ENCODE peak calls at places on chromosomes 13 and 19, in six cellular contexts. I, C, X, L, N and H are unnamed samples.
A peak's percentile ranks its signal among the peaks of the same experiment; 100 is the strongest.

GRCh38 chr19:32945260-32945659 is 26.5 kb downstream of the CEP89 start:
- DNase-seq in I (no peak), X (no peak), L (no peak), N (no peak), C (no peak), H (no peak)

GRCh38 chr19:30784850-30785459 is 412.8 kb downstream of the ZNF536 start:
- DNase-seq in I (peak; percentile 63), X (no peak), N (peak; percentile 13), C (peak; percentile 49), L (peak; percentile 74), H (peak; percentile 77)

GRCh38 chr13:43072394-43072793 is 49.0 kb downstream of the DNAJC15 start:
- DNase-seq in X (no peak), L (no peak), C (peak; percentile 60), N (no peak), I (no peak), H (no peak)

GRCh38 chr13:81929988-81930387 is 1589.1 kb upstream of the SPRY2 start:
- DNase-seq in C (no peak), X (no peak), I (no peak), L (no peak), N (no peak), H (no peak)

GRCh38 chr19:38209671-38210457 is 14.2 kb downstream of the DPF1 start:
- DNase-seq in L (no peak), N (no peak), I (peak; percentile 88), C (peak; percentile 46), X (no peak), H (peak; percentile 85)

GRCh38 chr13:41751277-41751676 is 209.6 kb downstream of the VWA8 start:
- DNase-seq in N (no peak), X (no peak), C (no peak), I (peak; percentile 45), L (peak; percentile 33), H (no peak)

GRCh38 chr13:27770809-27771208 is 21.5 kb upstream of the GSX1 start:
- DNase-seq in N (no peak), L (no peak), X (no peak), C (no peak), I (no peak), H (no peak)

GRCh38 chr19:40623403-40624239 is 22.5 kb downstream of the LTBP4 start:
- DNase-seq in N (no peak), C (no peak), L (peak; percentile 98), X (no peak), I (no peak), H (no peak)

GRCh38 chr13:99992912-99993311 is 11.3 kb downstream of the ZIC2 start:
- DNase-seq in N (no peak), L (no peak), I (no peak), C (no peak), X (no peak), H (no peak)

GRCh38 chr13:65966991-65967451 is 1263.1 kb downstream of the PCDH9 start:
- DNase-seq in I (no peak), L (peak; percentile 4), X (no peak), N (peak; percentile 25), C (no peak), H (no peak)

GRCh38 chr19:2983351-2984195 is 6.2 kb downstream of the TLE6 start:
- DNase-seq in C (peak; percentile 66), X (no peak), N (peak; percentile 83), I (peak; percentile 61), L (peak; percentile 20), H (peak; percentile 87)

GRCh38 chr19:46601318-46602224 is at the start of gene CALM3:
- DNase-seq in N (no peak), C (no peak), L (peak; percentile 66), I (no peak), X (no peak), H (peak; percentile 77)

GRCh38 chr13:110001622-110002275 is 215.4 kb upstream of the IRS2 start:
- DNase-seq in L (no peak), I (no peak), X (no peak), C (no peak), N (no peak), H (no peak)

GRCh38 chr13:40452741-40453665 is 213.4 kb downstream of the FOXO1 start:
- DNase-seq in L (no peak), N (no peak), X (no peak), I (no peak), C (no peak), H (no peak)

GRCh38 chr13:48446454-48446853 is 33.5 kb upstream of the LPAR6 start:
- DNase-seq in I (no peak), X (no peak), C (no peak), L (no peak), N (no peak), H (no peak)

GRCh38 chr13:26656919-26657318 is 99.4 kb downstream of the WASF3 start:
- DNase-seq in L (no peak), I (no peak), N (no peak), X (no peak), C (no peak), H (no peak)

GRCh38 chr13:39273953-39274352 is 235.7 kb downstream of the NHLRC3 start:
- DNase-seq in I (no peak), N (no peak), X (no peak), L (no peak), C (peak; percentile 30), H (no peak)

GRCh38 chr13:104297075-104297474 is 1230.9 kb upstream of the SLC10A2 start:
- DNase-seq in N (no peak), X (no peak), L (no peak), I (no peak), C (no peak), H (no peak)

GRCh38 chr19:33231511-33231910 is 5.9 kb upstream of the SLC7A10 start:
- DNase-seq in I (no peak), C (no peak), X (no peak), L (no peak), N (no peak), H (no peak)

GRCh38 chr13:110915874-110916670 is 1.2 kb upstream of the ANKRD10 start:
- DNase-seq in X (no peak), C (no peak), N (no peak), I (no peak), L (no peak), H (no peak)

GRCh38 chr13:43697323-43697722 is 89.4 kb downstream of the ENOX1 start:
- DNase-seq in C (no peak), N (no peak), L (no peak), I (no peak), X (no peak), H (no peak)

GRCh38 chr19:4267101-4267900 is 11.8 kb upstream of the SHD start:
- DNase-seq in I (peak; percentile 65), C (peak; percentile 37), L (peak; percentile 83), X (no peak), N (peak; percentile 61), H (no peak)

GRCh38 chr19:14150041-14150769 is 13.8 kb upstream of the ASF1B start:
- DNase-seq in I (no peak), X (no peak), L (no peak), C (no peak), N (no peak), H (no peak)

GRCh38 chr19:47157455-47158321 is 27.1 kb downstream of the SAE1 start:
- DNase-seq in L (no peak), I (no peak), X (no peak), N (peak; percentile 66), C (peak; percentile 66), H (peak; percentile 79)

GRCh38 chr19:14059652-14060155 is 2.2 kb downstream of the PALM3 start:
- DNase-seq in C (no peak), X (no peak), I (no peak), L (peak; percentile 58), N (no peak), H (no peak)

GRCh38 chr13:71242191-71242590 is 624.8 kb downstream of the DACH1 start:
- DNase-seq in I (no peak), X (no peak), N (no peak), C (no peak), L (no peak), H (no peak)

GRCh38 chr19:1832046-1832663 is 16.1 kb downstream of the REXO1 start:
- DNase-seq in L (no peak), X (no peak), I (no peak), C (no peak), N (no peak), H (no peak)

GRCh38 chr19:16445238-16446107 is 26.3 kb downstream of the EPS15L1 start:
- DNase-seq in N (no peak), I (no peak), X (peak; percentile 90), L (no peak), C (peak; percentile 62), H (no peak)

GRCh38 chr13:28268800-28269223 is 130.5 kb downstream of the PAN3 start:
- DNase-seq in I (no peak), N (no peak), L (no peak), X (peak; percentile 94), C (no peak), H (no peak)

GRCh38 chr13:39210961-39211534 is 172.8 kb downstream of the NHLRC3 start:
- DNase-seq in X (no peak), L (no peak), N (no peak), C (no peak), I (no peak), H (no peak)

GRCh38 chr19:5219551-5220304 is 120.9 kb downstream of the PTPRS start:
- DNase-seq in L (no peak), X (no peak), N (no peak), I (no peak), C (no peak), H (no peak)

GRCh38 chr13:106101201-106101600 is 434.3 kb downstream of the EFNB2 start:
- DNase-seq in N (no peak), C (no peak), L (no peak), I (no peak), X (no peak), H (no peak)
- H3K4me1 ChIP-seq in N (peaks cover 11% of the 10 kb centered on the region), C (no peaks in the 10 kb centered on the region), L (no peaks in the 10 kb centered on the region), I (no peaks in the 10 kb centered on the region), X (no peaks in the 10 kb centered on the region), H (no peaks in the 10 kb centered on the region)

GRCh38 chr19:8085606-8086464 is 33.3 kb downstream of the CCL25 start:
- DNase-seq in L (peak; percentile 91), C (peak; percentile 49), X (no peak), I (no peak), N (no peak), H (no peak)
- TF ChIP-seq EP300 in L (peak; percentile 58), C (peak; percentile 34), X (no peak), I (no peak), N (no peak), H (no peak)

DNA sequence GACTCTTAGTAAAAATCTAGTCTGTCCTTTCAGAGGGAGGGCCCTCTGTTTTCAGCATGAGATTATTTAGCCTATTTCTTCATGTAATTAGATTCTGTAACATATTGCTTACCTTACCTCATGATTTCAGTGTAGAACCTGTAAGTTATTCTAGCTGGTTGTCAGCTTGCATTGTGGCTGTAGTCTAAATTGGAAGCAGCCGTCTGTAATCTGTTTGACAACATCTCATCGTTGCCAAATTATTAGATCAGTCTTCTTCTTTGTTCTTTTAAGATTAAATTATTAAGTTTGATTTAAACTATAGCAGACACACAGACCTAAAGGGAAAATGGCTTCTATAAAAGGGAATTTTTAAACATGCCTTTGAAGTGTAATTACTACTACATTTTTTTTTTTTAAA is 34.8 kb downstream of the SLAIN1 start:
- DNase-seq in C (no peak), L (no peak), X (no peak), I (no peak), N (no peak), H (no peak)
- H3K27ac ChIP-seq in C (no peak overlapping the region), L (no peak overlapping the region), X (no peak overlapping the region), I (no peak overlapping the region), N (no peak overlapping the region), H (no peak overlapping the region)

DNA sequence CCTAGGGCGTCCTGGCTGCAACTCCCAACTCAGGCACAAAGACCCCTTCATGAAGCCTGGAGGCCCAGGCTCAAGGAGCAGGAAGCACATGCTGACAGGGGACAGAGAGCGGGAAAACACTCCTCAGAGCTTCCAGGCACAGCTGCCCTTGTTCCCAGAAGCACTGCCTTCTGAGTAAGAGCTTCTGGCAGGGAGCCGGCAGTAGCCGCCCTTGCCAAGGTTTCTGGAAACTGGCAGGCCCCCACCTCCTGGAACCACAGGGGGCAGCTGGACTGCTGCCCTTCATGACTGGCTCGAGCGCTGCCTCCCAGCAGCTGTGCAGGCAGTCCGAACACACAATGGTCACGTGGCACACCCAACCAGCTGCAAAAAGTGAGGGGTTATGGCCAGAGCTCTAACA is 33.6 kb upstream of the EPHX3 start:
- DNase-seq in C (peak; percentile 83), I (peak; percentile 98), N (no peak), X (no peak), L (no peak), H (no peak)
- H3K4me1 ChIP-seq in C (peaks cover 50% of the 10 kb centered on the region), I (peaks cover 23% of the 10 kb centered on the region), N (no peaks in the 10 kb centered on the region), X (no peaks in the 10 kb centered on the region), L (no peaks in the 10 kb centered on the region), H (peaks cover 44% of the 10 kb centered on the region)